ENCODE peak calls at places on chromosomes 6 and 20, in ten cellular contexts. One of them, this sample, is unnamed.

GRCh38 chr6:71349395-71349794 is 60.8 kb downstream of the OGFRL1 start:
- DNase-seq in fibroblast of the aortic adventitia: peak
- DNase-seq in WTC11: no peak
- DNase-seq in activated CD8-positive, alpha-beta memory T cell treated with anti-CD3 and anti-CD28 coated beads, Interleukin-2, amount 50 U/mL, for 48 hours: no peak
- DNase-seq in right lobe of liver: no peak
- DNase-seq in nucleus accumbens: no peak
- DNase-seq in stromal cell of bone marrow: peak
- DNase-seq in HTR-8/SVneo: no peak
- DNase-seq in hypothalamus: no peak
- DNase-seq in NCI-H1092 treated with DMSO at 0.1 percent for 48 hours: peak
- DNase-seq in this sample: no peak

GRCh38 chr6:38739532-38739931 is 24.4 kb downstream of the DNAH8 start:
- DNase-seq in fibroblast of the aortic adventitia: peak
- DNase-seq in WTC11: no peak
- DNase-seq in nucleus accumbens: no peak
- DNase-seq in NCI-H1092 treated with DMSO at 0.1 percent for 48 hours: no peak
- DNase-seq in activated CD8-positive, alpha-beta memory T cell treated with anti-CD3 and anti-CD28 coated beads, Interleukin-2, amount 50 U/mL, for 48 hours: no peak
- DNase-seq in stromal cell of bone marrow: no peak
- DNase-seq in hypothalamus: no peak
- DNase-seq in right lobe of liver: no peak
- DNase-seq in HTR-8/SVneo: no peak
- DNase-seq in this sample: no peak

GRCh38 chr6:138440296-138440695 is 36.3 kb downstream of the HEBP2 start:
- DNase-seq in fibroblast of the aortic adventitia: no peak
- DNase-seq in WTC11: no peak
- DNase-seq in activated CD8-positive, alpha-beta memory T cell treated with anti-CD3 and anti-CD28 coated beads, Interleukin-2, amount 50 U/mL, for 48 hours: no peak
- DNase-seq in NCI-H1092 treated with DMSO at 0.1 percent for 48 hours: no peak
- DNase-seq in stromal cell of bone marrow: no peak
- DNase-seq in HTR-8/SVneo: no peak
- DNase-seq in hypothalamus: no peak
- DNase-seq in nucleus accumbens: no peak
- DNase-seq in right lobe of liver: no peak
- DNase-seq in this sample: no peak

GRCh38 chr6:157148391-157149323 is 174.7 kb downstream of the TMEM242 start:
- DNase-seq in NCI-H1092 treated with DMSO at 0.1 percent for 48 hours: peak
- DNase-seq in right lobe of liver: no peak
- DNase-seq in nucleus accumbens: peak
- DNase-seq in fibroblast of the aortic adventitia: peak
- DNase-seq in stromal cell of bone marrow: peak
- DNase-seq in activated CD8-positive, alpha-beta memory T cell treated with anti-CD3 and anti-CD28 coated beads, Interleukin-2, amount 50 U/mL, for 48 hours: no peak
- DNase-seq in HTR-8/SVneo: peak
- DNase-seq in WTC11: no peak
- DNase-seq in hypothalamus: peak
- DNase-seq in this sample: no peak

GRCh38 chr20:48338717-48339116 is 489.1 kb downstream of the PREX1 start:
- DNase-seq in NCI-H1092 treated with DMSO at 0.1 percent for 48 hours: no peak
- DNase-seq in HTR-8/SVneo: no peak
- DNase-seq in nucleus accumbens: no peak
- DNase-seq in fibroblast of the aortic adventitia: peak
- DNase-seq in stromal cell of bone marrow: no peak
- DNase-seq in right lobe of liver: no peak
- DNase-seq in hypothalamus: no peak
- DNase-seq in activated CD8-positive, alpha-beta memory T cell treated with anti-CD3 and anti-CD28 coated beads, Interleukin-2, amount 50 U/mL, for 48 hours: no peak
- DNase-seq in WTC11: no peak
- DNase-seq in this sample: no peak

GRCh38 chr6:119148102-119148824 is 69.8 kb upstream of the FAM184A start:
- DNase-seq in activated CD8-positive, alpha-beta memory T cell treated with anti-CD3 and anti-CD28 coated beads, Interleukin-2, amount 50 U/mL, for 48 hours: no peak
- DNase-seq in stromal cell of bone marrow: peak
- DNase-seq in right lobe of liver: no peak
- DNase-seq in fibroblast of the aortic adventitia: peak
- DNase-seq in HTR-8/SVneo: peak
- DNase-seq in hypothalamus: no peak
- DNase-seq in NCI-H1092 treated with DMSO at 0.1 percent for 48 hours: peak
- DNase-seq in nucleus accumbens: peak
- DNase-seq in WTC11: no peak
- DNase-seq in this sample: peak

GRCh38 chr6:116883005-116883404 is 6.0 kb downstream of the RFX6 start:
- DNase-seq in NCI-H1092 treated with DMSO at 0.1 percent for 48 hours: no peak
- DNase-seq in stromal cell of bone marrow: no peak
- DNase-seq in hypothalamus: no peak
- DNase-seq in nucleus accumbens: no peak
- DNase-seq in fibroblast of the aortic adventitia: peak
- DNase-seq in activated CD8-positive, alpha-beta memory T cell treated with anti-CD3 and anti-CD28 coated beads, Interleukin-2, amount 50 U/mL, for 48 hours: no peak
- DNase-seq in HTR-8/SVneo: no peak
- DNase-seq in WTC11: no peak
- DNase-seq in right lobe of liver: no peak
- DNase-seq in this sample: no peak

GRCh38 chr20:44494266-44494665 is 18.6 kb downstream of the TTPAL start:
- DNase-seq in hypothalamus: no peak
- DNase-seq in activated CD8-positive, alpha-beta memory T cell treated with anti-CD3 and anti-CD28 coated beads, Interleukin-2, amount 50 U/mL, for 48 hours: no peak
- DNase-seq in HTR-8/SVneo: no peak
- DNase-seq in right lobe of liver: no peak
- DNase-seq in NCI-H1092 treated with DMSO at 0.1 percent for 48 hours: no peak
- DNase-seq in stromal cell of bone marrow: peak
- DNase-seq in nucleus accumbens: no peak
- DNase-seq in fibroblast of the aortic adventitia: peak
- DNase-seq in WTC11: no peak
- DNase-seq in this sample: no peak

GRCh38 chr6:10962673-10963072 is 75.8 kb downstream of the SYCP2L start:
- DNase-seq in WTC11: no peak
- DNase-seq in HTR-8/SVneo: peak
- DNase-seq in nucleus accumbens: no peak
- DNase-seq in fibroblast of the aortic adventitia: peak
- DNase-seq in right lobe of liver: no peak
- DNase-seq in activated CD8-positive, alpha-beta memory T cell treated with anti-CD3 and anti-CD28 coated beads, Interleukin-2, amount 50 U/mL, for 48 hours: no peak
- DNase-seq in NCI-H1092 treated with DMSO at 0.1 percent for 48 hours: no peak
- DNase-seq in stromal cell of bone marrow: peak
- DNase-seq in hypothalamus: no peak
- DNase-seq in this sample: no peak